ENCODE peak calls at places on chromosomes 11 and 22, in six cellular contexts. O, V, C, E, M and L are unnamed samples.

GRCh38 chr22:31489632-31490495 is at the start of gene EIF4ENIF1:
- DNase-seq in O (peak), V (peak), C (peak), E (peak), M (peak), L (peak)

GRCh38 chr22:23908561-23909205 is 14.5 kb downstream of the MIF start:
- DNase-seq in O (no peak), V (no peak), C (no peak), E (no peak), M (no peak), L (no peak)

GRCh38 chr11:124886476-124886875 is 11.2 kb downstream of the ROBO4 start:
- DNase-seq in O (no peak), V (no peak), C (no peak), E (no peak), M (no peak), L (no peak)

GRCh38 chr11:1820463-1821325 is 14.1 kb upstream of the SYT8 start:
- DNase-seq in O (no peak), V (no peak), C (no peak), E (no peak), M (no peak), L (no peak)

GRCh38 chr11:77503006-77503405 is 29.1 kb upstream of the PAK1 start:
- DNase-seq in O (no peak), V (no peak), C (no peak), E (no peak), M (no peak), L (no peak)

GRCh38 chr11:131910491-131911387 is 540.3 kb downstream of the NTM start:
- DNase-seq in O (no peak), V (no peak), C (peak), E (no peak), M (no peak), L (no peak)

GRCh38 chr11:112583246-112583893 is 322.7 kb upstream of the PLET1 start:
- DNase-seq in O (no peak), V (no peak), C (no peak), E (no peak), M (no peak), L (no peak)

GRCh38 chr22:17198188-17199130 is 20.8 kb downstream of the ADA2 start:
- DNase-seq in O (no peak), V (no peak), C (no peak), E (peak), M (no peak), L (no peak)

GRCh38 chr22:20128902-20129746 is 2.5 kb upstream of the ZDHHC8 start:
- DNase-seq in O (no peak), V (no peak), C (no peak), E (peak), M (no peak), L (no peak)

GRCh38 chr22:34015642-34016041 is 95.4 kb upstream of the LARGE1 start:
- DNase-seq in O (no peak), V (no peak), C (no peak), E (no peak), M (no peak), L (no peak)

GRCh38 chr11:67645521-67646457 is 4.7 kb downstream of the ACY3 start:
- DNase-seq in O (no peak), V (no peak), C (no peak), E (no peak), M (no peak), L (no peak)

GRCh38 chr11:88552377-88553029 is 215.0 kb upstream of the CTSC start:
- DNase-seq in O (no peak), V (no peak), C (peak), E (no peak), M (no peak), L (no peak)

GRCh38 chr11:133504906-133505305 is 27.4 kb downstream of the OPCML start:
- DNase-seq in O (no peak), V (no peak), C (no peak), E (no peak), M (no peak), L (no peak)

GRCh38 chr11:125418396-125418795 is 77.7 kb downstream of the FEZ1 start:
- DNase-seq in O (no peak), V (no peak), C (no peak), E (no peak), M (no peak), L (no peak)

GRCh38 chr11:47534707-47535251 is 18.2 kb downstream of the CELF1 start:
- DNase-seq in O (no peak), V (no peak), C (no peak), E (no peak), M (no peak), L (no peak)

GRCh38 chr11:1869427-1870325 is 16.8 kb downstream of the LSP1 start:
- DNase-seq in O (no peak), V (no peak), C (no peak), E (no peak), M (no peak), L (no peak)

GRCh38 chr11:116118138-116118470 is 613.9 kb upstream of the CADM1 start:
- DNase-seq in O (no peak), V (no peak), C (no peak), E (no peak), M (no peak), L (no peak)

GRCh38 chr11:20035701-20036601 is 124.3 kb downstream of the DBX1 start:
- DNase-seq in O (no peak), V (no peak), C (peak), E (peak), M (no peak), L (peak)

GRCh38 chr22:19098157-19098556 is 24.1 kb downstream of the DGCR2 start:
- DNase-seq in O (no peak), V (no peak), C (no peak), E (no peak), M (no peak), L (no peak)

GRCh38 chr11:2912498-2912897 is 16.7 kb downstream of the PHLDA2 start:
- DNase-seq in O (no peak), V (no peak), C (no peak), E (no peak), M (no peak), L (no peak)

GRCh38 chr11:132644511-132644910 is 887.8 kb downstream of the OPCML start:
- DNase-seq in O (no peak), V (no peak), C (no peak), E (peak), M (no peak), L (no peak)

GRCh38 chr11:78417175-78417887 is at the start of gene GAB2:
- DNase-seq in O (no peak), V (no peak), C (no peak), E (no peak), M (no peak), L (no peak)

GRCh38 chr22:47697861-47698260 is 935.4 kb downstream of the TBC1D22A start:
- DNase-seq in O (no peak), V (no peak), C (no peak), E (no peak), M (no peak), L (no peak)

GRCh38 chr22:30453731-30454510 is 17.9 kb downstream of the SEC14L3 start:
- DNase-seq in O (no peak), V (no peak), C (peak), E (peak), M (no peak), L (no peak)

GRCh38 chr22:22408731-22409696 is 99.5 kb downstream of the ZNF280B start:
- DNase-seq in O (no peak), V (no peak), C (peak), E (peak), M (no peak), L (no peak)

GRCh38 chr22:30228509-30229359 is 17.8 kb downstream of the LIF start:
- DNase-seq in O (no peak), V (no peak), C (no peak), E (no peak), M (no peak), L (no peak)

GRCh38 chr22:19059481-19060278 is 62.5 kb downstream of the DGCR2 start:
- DNase-seq in O (no peak), V (no peak), C (no peak), E (no peak), M (no peak), L (no peak)

GRCh38 chr11:47306484-47306844 is 36.5 kb downstream of the MADD start:
- DNase-seq in O (no peak), V (no peak), C (no peak), E (no peak), M (no peak), L (no peak)

GRCh38 chr11:95149659-95150294 is 60.1 kb downstream of the ENDOD1 start:
- DNase-seq in O (peak), V (no peak), C (no peak), E (no peak), M (peak), L (no peak)

GRCh38 chr11:17490232-17490631 is 13.6 kb upstream of the ABCC8 start:
- DNase-seq in O (no peak), V (no peak), C (no peak), E (no peak), M (no peak), L (no peak)

GRCh38 chr22:35928273-35928798 is 100.3 kb downstream of the RBFOX2 start:
- DNase-seq in O (no peak), V (no peak), C (no peak), E (no peak), M (no peak), L (no peak)